ENCODE peak calls at places on chromosomes 4 and X, in six cellular contexts. One of them, this sample, is unnamed.

GRCh38 chrX:97266406-97267121 is 382.9 kb downstream of the RPA4 start:
- DNase-seq in mesenchymal stem cell: no peak
- DNase-seq in IMR-90: no peak
- DNase-seq in H9: no peak
- DNase-seq in H1: no peak
- DNase-seq in trophoblast cell: no peak
- DNase-seq in this sample: no peak

GRCh38 chr4:184310171-184310567 is 92.5 kb upstream of the ENPP6 start:
- DNase-seq in H9: peak; percentile 62
- DNase-seq in trophoblast cell: peak; percentile 28
- DNase-seq in mesenchymal stem cell: no peak
- DNase-seq in IMR-90: no peak
- DNase-seq in H1: peak; percentile 52
- DNase-seq in this sample: no peak

GRCh38 chr4:7045961-7046921 is 3.1 kb downstream of the TADA2B start:
- DNase-seq in H1: no peak
- DNase-seq in trophoblast cell: no peak
- DNase-seq in H9: no peak
- DNase-seq in IMR-90: no peak
- DNase-seq in mesenchymal stem cell: no peak
- DNase-seq in this sample: no peak

GRCh38 chr4:83328486-83328885 is 6.2 kb downstream of the HPSE start:
- DNase-seq in H9: peak; percentile 68
- DNase-seq in H1: peak; percentile 49
- DNase-seq in trophoblast cell: peak; percentile 82
- DNase-seq in IMR-90: no peak
- DNase-seq in mesenchymal stem cell: no peak
- DNase-seq in this sample: no peak

GRCh38 chr4:70754470-70754869 is 32.7 kb downstream of the RUFY3 start:
- DNase-seq in H1: no peak
- DNase-seq in trophoblast cell: no peak
- DNase-seq in IMR-90: no peak
- DNase-seq in mesenchymal stem cell: no peak
- DNase-seq in H9: no peak
- DNase-seq in this sample: no peak

GRCh38 chrX:4754878-4755604 is 1041.6 kb upstream of the PRKX start:
- DNase-seq in IMR-90: no peak
- DNase-seq in trophoblast cell: no peak
- DNase-seq in H9: no peak
- DNase-seq in mesenchymal stem cell: no peak
- DNase-seq in H1: no peak
- DNase-seq in this sample: no peak

GRCh38 chrX:40628506-40628905 is 5.3 kb downstream of the MPC1L start:
- DNase-seq in H9: no peak
- DNase-seq in IMR-90: no peak
- DNase-seq in trophoblast cell: no peak
- DNase-seq in H1: no peak
- DNase-seq in mesenchymal stem cell: peak; percentile 6
- DNase-seq in this sample: no peak

GRCh38 chr4:70895405-70895804 is 6.8 kb upstream of the MOB1B start:
- DNase-seq in trophoblast cell: no peak
- DNase-seq in mesenchymal stem cell: peak; percentile 54
- DNase-seq in IMR-90: no peak
- DNase-seq in H1: no peak
- DNase-seq in H9: no peak
- DNase-seq in this sample: no peak

GRCh38 chrX:149937881-149938426 is 337 bp downstream of the EOLA2 start:
- DNase-seq in H1: no peak
- DNase-seq in mesenchymal stem cell: no peak
- DNase-seq in trophoblast cell: no peak
- DNase-seq in H9: no peak
- DNase-seq in IMR-90: peak; percentile 0
- DNase-seq in this sample: no peak

GRCh38 chr4:173243321-173243720 is 74.7 kb downstream of the GALNT7 start:
- DNase-seq in IMR-90: peak; percentile 88
- DNase-seq in H9: no peak
- DNase-seq in mesenchymal stem cell: peak; percentile 70
- DNase-seq in H1: no peak
- DNase-seq in trophoblast cell: peak; percentile 37
- DNase-seq in this sample: no peak

GRCh38 chr4:120749445-120750151 is 172.9 kb downstream of the PRDM5 start:
- DNase-seq in H9: no peak
- DNase-seq in IMR-90: no peak
- DNase-seq in trophoblast cell: no peak
- DNase-seq in mesenchymal stem cell: no peak
- DNase-seq in H1: no peak
- DNase-seq in this sample: no peak

GRCh38 chrX:100696699-100697351 is 35.1 kb downstream of the SYTL4 start:
- DNase-seq in IMR-90: no peak
- DNase-seq in H9: no peak
- DNase-seq in trophoblast cell: no peak
- DNase-seq in H1: no peak
- DNase-seq in mesenchymal stem cell: no peak
- DNase-seq in this sample: no peak

GRCh38 chrX:29419774-29420553 is 795.4 kb upstream of the MAGEB2 start:
- DNase-seq in mesenchymal stem cell: peak; percentile 16
- DNase-seq in IMR-90: peak; percentile 69
- DNase-seq in trophoblast cell: peak; percentile 3
- DNase-seq in H9: no peak
- DNase-seq in H1: no peak
- DNase-seq in this sample: no peak

GRCh38 chr4:5203925-5204324 is 152.6 kb downstream of the STK32B start:
- DNase-seq in H9: no peak
- DNase-seq in trophoblast cell: no peak
- DNase-seq in H1: no peak
- DNase-seq in mesenchymal stem cell: no peak
- DNase-seq in IMR-90: no peak
- DNase-seq in this sample: no peak

GRCh38 chr4:153901220-153901619 is 112.3 kb upstream of the SFRP2 start:
- DNase-seq in H9: no peak
- DNase-seq in IMR-90: no peak
- DNase-seq in trophoblast cell: no peak
- DNase-seq in H1: no peak
- DNase-seq in mesenchymal stem cell: no peak
- DNase-seq in this sample: no peak

GRCh38 chrX:108165349-108166111 is 74.0 kb downstream of the ATG4A start:
- DNase-seq in IMR-90: peak; percentile 51
- DNase-seq in H1: peak; percentile 45
- DNase-seq in mesenchymal stem cell: peak; percentile 48
- DNase-seq in trophoblast cell: peak; percentile 21
- DNase-seq in H9: peak; percentile 63
- DNase-seq in this sample: peak; percentile 3

GRCh38 chr4:28179126-28179525 is 1318.5 kb downstream of the STIM2 start:
- DNase-seq in mesenchymal stem cell: no peak
- DNase-seq in trophoblast cell: no peak
- DNase-seq in H1: no peak
- DNase-seq in IMR-90: no peak
- DNase-seq in H9: no peak
- DNase-seq in this sample: no peak

GRCh38 chrX:6778547-6779231 is 243.8 kb upstream of the VCX3A start:
- DNase-seq in mesenchymal stem cell: no peak
- DNase-seq in H1: peak; percentile 45
- DNase-seq in trophoblast cell: no peak
- DNase-seq in H9: peak; percentile 47
- DNase-seq in IMR-90: no peak
- DNase-seq in this sample: no peak

GRCh38 chr4:145482209-145483021 is 762 bp downstream of the SMAD1 start:
- DNase-seq in H9: peak; percentile 52
- DNase-seq in mesenchymal stem cell: peak; percentile 89
- DNase-seq in trophoblast cell: peak; percentile 54
- DNase-seq in H1: peak; percentile 70
- DNase-seq in IMR-90: peak; percentile 86
- DNase-seq in this sample: peak; percentile 46

GRCh38 chr4:145484240-145484846 is 2.7 kb downstream of the SMAD1 start:
- DNase-seq in H9: no peak
- DNase-seq in trophoblast cell: no peak
- DNase-seq in mesenchymal stem cell: no peak
- DNase-seq in IMR-90: no peak
- DNase-seq in H1: no peak
- DNase-seq in this sample: no peak

GRCh38 chr4:145480257-145480656 is 1.4 kb upstream of the SMAD1 start:
- DNase-seq in trophoblast cell: no peak
- DNase-seq in IMR-90: no peak
- DNase-seq in H1: no peak
- DNase-seq in H9: no peak
- DNase-seq in mesenchymal stem cell: no peak
- DNase-seq in this sample: no peak

GRCh38 chr4:145481942-145482208 is 222 bp downstream of the SMAD1 start:
- DNase-seq in H1: no peak
- DNase-seq in mesenchymal stem cell: no peak
- DNase-seq in trophoblast cell: no peak
- DNase-seq in H9: no peak
- DNase-seq in IMR-90: no peak
- DNase-seq in this sample: no peak

DNA sequence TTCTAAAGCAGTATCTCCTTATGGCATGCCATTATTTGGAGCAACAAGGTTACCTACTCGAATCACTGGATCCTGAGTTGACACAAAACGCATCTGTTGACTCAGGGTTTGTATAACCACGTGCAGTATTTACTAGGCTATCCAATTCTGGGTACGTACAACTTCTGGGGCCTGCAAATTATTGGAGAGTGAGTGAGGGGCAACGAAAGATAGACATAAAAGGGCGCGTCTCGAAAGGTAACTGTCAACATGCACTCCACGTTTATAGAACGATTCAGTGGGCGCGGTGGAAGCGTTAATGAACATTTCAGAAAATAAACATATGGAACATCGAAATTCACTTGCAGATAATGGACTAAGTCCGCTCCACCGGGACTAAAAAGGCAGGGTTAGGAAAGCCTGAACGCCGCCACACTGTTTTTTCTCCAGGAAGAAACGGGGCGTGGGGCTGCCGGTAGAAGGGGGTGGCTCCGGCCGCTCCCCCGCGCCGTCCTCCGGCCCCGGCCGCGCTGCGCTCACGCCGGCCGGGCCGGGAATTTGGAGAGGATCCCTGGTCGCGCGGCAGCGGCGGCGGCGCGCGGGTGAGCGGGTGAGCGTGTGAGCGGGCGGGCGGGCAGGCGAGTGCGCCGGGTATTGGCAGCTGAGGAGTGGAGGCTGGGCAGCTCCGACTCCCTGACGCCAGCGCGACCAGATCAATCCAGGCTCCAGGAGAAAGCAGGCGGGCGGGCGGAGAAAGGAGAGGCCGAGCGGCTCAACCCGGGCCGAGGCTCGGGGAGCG is at the start of gene SMAD1:
- DNase-seq in mesenchymal stem cell: peak; percentile 85
- DNase-seq in trophoblast cell: peak; percentile 82
- DNase-seq in H9: peak; percentile 69
- DNase-seq in H1: peak; percentile 77
- DNase-seq in IMR-90: peak; percentile 82
- DNase-seq in this sample: peak; percentile 64
- H2BK120ac ChIP-seq in mesenchymal stem cell: peak within 1 kb of the TSS; percentile 99
- H2BK120ac ChIP-seq in trophoblast cell: peak within 1 kb of the TSS; percentile 74
- H2BK120ac ChIP-seq in H9: no peak within 1 kb of the TSS
- H2BK120ac ChIP-seq in H1: no peak within 1 kb of the TSS
- H2BK120ac ChIP-seq in IMR-90: peak within 1 kb of the TSS; percentile 32
- H2BK120ac ChIP-seq in this sample: no peak within 1 kb of the TSS

GRCh38 chr4:161900110-161900509 is 263.7 kb downstream of the FSTL5 start:
- DNase-seq in trophoblast cell: no peak
- DNase-seq in H1: no peak
- DNase-seq in IMR-90: no peak
- DNase-seq in mesenchymal stem cell: no peak
- DNase-seq in H9: no peak
- DNase-seq in this sample: no peak

GRCh38 chr4:161893566-161893965 is 270.2 kb downstream of the FSTL5 start:
- DNase-seq in H9: no peak
- DNase-seq in H1: no peak
- DNase-seq in mesenchymal stem cell: no peak
- DNase-seq in trophoblast cell: no peak
- DNase-seq in IMR-90: no peak
- DNase-seq in this sample: no peak

GRCh38 chr4:161894014-161894413 is 269.8 kb downstream of the FSTL5 start:
- DNase-seq in H9: no peak
- DNase-seq in mesenchymal stem cell: no peak
- DNase-seq in trophoblast cell: no peak
- DNase-seq in H1: no peak
- DNase-seq in IMR-90: no peak
- DNase-seq in this sample: no peak

GRCh38 chr4:161894493-161895167 is 269.2 kb downstream of the FSTL5 start:
- DNase-seq in trophoblast cell: no peak
- DNase-seq in IMR-90: no peak
- DNase-seq in H9: no peak
- DNase-seq in mesenchymal stem cell: no peak
- DNase-seq in H1: no peak
- DNase-seq in this sample: no peak
- H4K91ac ChIP-seq in trophoblast cell: no peak overlapping the region
- H4K91ac ChIP-seq in IMR-90: no peak overlapping the region
- H4K91ac ChIP-seq in H9: no peak overlapping the region
- H4K91ac ChIP-seq in mesenchymal stem cell: no peak overlapping the region
- H4K91ac ChIP-seq in H1: no peak overlapping the region
- H4K91ac ChIP-seq in this sample: no peak overlapping the region

GRCh38 chr4:93605163-93605562 is 223.4 kb upstream of the ATOH1 start:
- DNase-seq in mesenchymal stem cell: no peak
- DNase-seq in IMR-90: no peak
- DNase-seq in trophoblast cell: no peak
- DNase-seq in H1: no peak
- DNase-seq in H9: no peak
- DNase-seq in this sample: no peak
- H2BK120ac ChIP-seq in mesenchymal stem cell: no peak overlapping the region
- H2BK120ac ChIP-seq in IMR-90: no peak overlapping the region
- H2BK120ac ChIP-seq in trophoblast cell: no peak overlapping the region
- H2BK120ac ChIP-seq in H1: no peak overlapping the region
- H2BK120ac ChIP-seq in H9: no peak overlapping the region
- H2BK120ac ChIP-seq in this sample: no peak overlapping the region

GRCh38 chrX:136195247-136195646 is 47.9 kb downstream of the FHL1 start:
- DNase-seq in H1: no peak
- DNase-seq in IMR-90: no peak
- DNase-seq in mesenchymal stem cell: no peak
- DNase-seq in H9: no peak
- DNase-seq in trophoblast cell: no peak
- DNase-seq in this sample: no peak

GRCh38 chrX:136192839-136193414 is 45.6 kb downstream of the FHL1 start:
- DNase-seq in mesenchymal stem cell: no peak
- DNase-seq in trophoblast cell: peak; percentile 44
- DNase-seq in IMR-90: peak; percentile 68
- DNase-seq in H1: no peak
- DNase-seq in H9: no peak
- DNase-seq in this sample: no peak

GRCh38 chrX:136196691-136197155 is 49.4 kb downstream of the FHL1 start:
- DNase-seq in IMR-90: no peak
- DNase-seq in mesenchymal stem cell: no peak
- DNase-seq in trophoblast cell: no peak
- DNase-seq in H1: no peak
- DNase-seq in H9: no peak
- DNase-seq in this sample: no peak

GRCh38 chrX:136193771-136194170 is 46.4 kb downstream of the FHL1 start:
- DNase-seq in trophoblast cell: peak; percentile 71
- DNase-seq in H9: no peak
- DNase-seq in IMR-90: no peak
- DNase-seq in H1: no peak
- DNase-seq in mesenchymal stem cell: no peak
- DNase-seq in this sample: no peak

DNA sequence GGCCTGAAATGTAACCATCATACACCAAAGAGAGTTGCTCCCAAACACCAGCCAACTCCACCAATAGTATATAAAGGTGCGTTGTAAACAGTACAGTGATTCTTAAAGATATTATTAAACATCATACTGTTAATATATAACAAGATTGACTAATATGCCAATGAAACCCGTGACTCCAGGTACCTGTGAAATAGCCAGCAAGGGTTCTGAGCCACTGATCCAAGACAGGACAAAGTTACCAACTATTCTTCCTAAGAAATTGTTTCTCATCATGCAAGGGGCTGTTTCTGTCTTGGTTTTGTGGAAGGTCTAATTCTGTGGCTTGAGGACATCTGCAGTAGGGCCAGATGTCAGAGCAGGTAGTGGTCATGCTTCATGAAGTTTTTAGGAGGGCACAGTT is 47.2 kb downstream of the FHL1 start:
- DNase-seq in trophoblast cell: no peak
- DNase-seq in H1: no peak
- DNase-seq in H9: no peak
- DNase-seq in IMR-90: no peak
- DNase-seq in mesenchymal stem cell: no peak
- DNase-seq in this sample: no peak
- H4K91ac ChIP-seq in trophoblast cell: no peak overlapping the region
- H4K91ac ChIP-seq in H1: no peak overlapping the region
- H4K91ac ChIP-seq in H9: no peak overlapping the region
- H4K91ac ChIP-seq in IMR-90: no peak overlapping the region
- H4K91ac ChIP-seq in mesenchymal stem cell: no peak overlapping the region
- H4K91ac ChIP-seq in this sample: no peak overlapping the region

This sample was measured in neuronal stem cell.